ENCODE peak calls at places on chromosomes 7 and 10, in ten cellular contexts. One of them, this sample, is unnamed.

GRCh38 chr7:114818501-114818900 is 103.4 kb upstream of the MDFIC start:
- DNase-seq in activated CD4-positive, alpha-beta T cell treated with anti-CD3 and anti-CD28 coated beads for 48 hours: peak
- DNase-seq in keratinocyte: peak
- DNase-seq in stimulated activated CD4-positive, alpha-beta T cell treated with anti-CD3 and anti-CD28 coated beads, Interleukin-1b, Interleukin-23, amount 100 ng/mL, for 1 hour: no peak
- DNase-seq in NCI-H146: no peak
- DNase-seq in NAMALWA: no peak
- DNase-seq in tibial artery: no peak
- DNase-seq in MCF 10A: peak
- DNase-seq in fibroblast of villous mesenchyme: peak
- DNase-seq in AG08395: peak
- DNase-seq in this sample: no peak

GRCh38 chr7:12596225-12596790 is 25.8 kb downstream of the SCIN start:
- DNase-seq in activated CD4-positive, alpha-beta T cell treated with anti-CD3 and anti-CD28 coated beads for 48 hours: no peak
- DNase-seq in keratinocyte: no peak
- DNase-seq in stimulated activated CD4-positive, alpha-beta T cell treated with anti-CD3 and anti-CD28 coated beads, Interleukin-1b, Interleukin-23, amount 100 ng/mL, for 1 hour: no peak
- DNase-seq in NCI-H146: no peak
- DNase-seq in NAMALWA: no peak
- DNase-seq in tibial artery: no peak
- DNase-seq in MCF 10A: no peak
- DNase-seq in fibroblast of villous mesenchyme: no peak
- DNase-seq in AG08395: no peak
- DNase-seq in this sample: no peak

GRCh38 chr10:27626821-27627359 is 118.7 kb downstream of the MKX start:
- DNase-seq in activated CD4-positive, alpha-beta T cell treated with anti-CD3 and anti-CD28 coated beads for 48 hours: no peak
- DNase-seq in keratinocyte: no peak
- DNase-seq in stimulated activated CD4-positive, alpha-beta T cell treated with anti-CD3 and anti-CD28 coated beads, Interleukin-1b, Interleukin-23, amount 100 ng/mL, for 1 hour: no peak
- DNase-seq in NCI-H146: no peak
- DNase-seq in NAMALWA: no peak
- DNase-seq in tibial artery: no peak
- DNase-seq in MCF 10A: no peak
- DNase-seq in fibroblast of villous mesenchyme: no peak
- DNase-seq in AG08395: no peak
- DNase-seq in this sample: no peak

GRCh38 chr7:76303829-76304505 is 1.5 kb downstream of the HSPB1 start:
- DNase-seq in activated CD4-positive, alpha-beta T cell treated with anti-CD3 and anti-CD28 coated beads for 48 hours: peak
- DNase-seq in keratinocyte: no peak
- DNase-seq in stimulated activated CD4-positive, alpha-beta T cell treated with anti-CD3 and anti-CD28 coated beads, Interleukin-1b, Interleukin-23, amount 100 ng/mL, for 1 hour: no peak
- DNase-seq in NCI-H146: peak
- DNase-seq in NAMALWA: no peak
- DNase-seq in tibial artery: no peak
- DNase-seq in MCF 10A: peak
- DNase-seq in fibroblast of villous mesenchyme: peak
- DNase-seq in AG08395: no peak
- DNase-seq in this sample: no peak

GRCh38 chr10:43194266-43194665 is 56.0 kb downstream of the CSGALNACT2 start:
- DNase-seq in activated CD4-positive, alpha-beta T cell treated with anti-CD3 and anti-CD28 coated beads for 48 hours: no peak
- DNase-seq in keratinocyte: no peak
- DNase-seq in stimulated activated CD4-positive, alpha-beta T cell treated with anti-CD3 and anti-CD28 coated beads, Interleukin-1b, Interleukin-23, amount 100 ng/mL, for 1 hour: no peak
- DNase-seq in NCI-H146: no peak
- DNase-seq in NAMALWA: no peak
- DNase-seq in tibial artery: peak
- DNase-seq in MCF 10A: no peak
- DNase-seq in fibroblast of villous mesenchyme: no peak
- DNase-seq in AG08395: no peak
- DNase-seq in this sample: no peak

GRCh38 chr7:128042027-128042426 is 10.8 kb upstream of the LRRC4 start:
- DNase-seq in activated CD4-positive, alpha-beta T cell treated with anti-CD3 and anti-CD28 coated beads for 48 hours: no peak
- DNase-seq in keratinocyte: no peak
- DNase-seq in stimulated activated CD4-positive, alpha-beta T cell treated with anti-CD3 and anti-CD28 coated beads, Interleukin-1b, Interleukin-23, amount 100 ng/mL, for 1 hour: no peak
- DNase-seq in NCI-H146: no peak
- DNase-seq in NAMALWA: no peak
- DNase-seq in tibial artery: no peak
- DNase-seq in MCF 10A: no peak
- DNase-seq in fibroblast of villous mesenchyme: no peak
- DNase-seq in AG08395: no peak
- DNase-seq in this sample: no peak

GRCh38 chr10:73493781-73494180 is 2.0 kb downstream of the PPP3CB start:
- DNase-seq in activated CD4-positive, alpha-beta T cell treated with anti-CD3 and anti-CD28 coated beads for 48 hours: no peak
- DNase-seq in keratinocyte: no peak
- DNase-seq in stimulated activated CD4-positive, alpha-beta T cell treated with anti-CD3 and anti-CD28 coated beads, Interleukin-1b, Interleukin-23, amount 100 ng/mL, for 1 hour: no peak
- DNase-seq in NCI-H146: no peak
- DNase-seq in NAMALWA: no peak
- DNase-seq in tibial artery: no peak
- DNase-seq in MCF 10A: peak
- DNase-seq in fibroblast of villous mesenchyme: peak
- DNase-seq in AG08395: peak
- DNase-seq in this sample: no peak

GRCh38 chr10:121450247-121450646 is 148.0 kb downstream of the FGFR2 start:
- DNase-seq in activated CD4-positive, alpha-beta T cell treated with anti-CD3 and anti-CD28 coated beads for 48 hours: no peak
- DNase-seq in keratinocyte: no peak
- DNase-seq in stimulated activated CD4-positive, alpha-beta T cell treated with anti-CD3 and anti-CD28 coated beads, Interleukin-1b, Interleukin-23, amount 100 ng/mL, for 1 hour: no peak
- DNase-seq in NCI-H146: peak
- DNase-seq in NAMALWA: no peak
- DNase-seq in tibial artery: peak
- DNase-seq in MCF 10A: no peak
- DNase-seq in fibroblast of villous mesenchyme: no peak
- DNase-seq in AG08395: no peak
- DNase-seq in this sample: no peak

GRCh38 chr10:121406823-121407545 is 191.3 kb downstream of the FGFR2 start:
- DNase-seq in activated CD4-positive, alpha-beta T cell treated with anti-CD3 and anti-CD28 coated beads for 48 hours: no peak
- DNase-seq in keratinocyte: no peak
- DNase-seq in stimulated activated CD4-positive, alpha-beta T cell treated with anti-CD3 and anti-CD28 coated beads, Interleukin-1b, Interleukin-23, amount 100 ng/mL, for 1 hour: no peak
- DNase-seq in NCI-H146: no peak
- DNase-seq in NAMALWA: no peak
- DNase-seq in tibial artery: peak
- DNase-seq in MCF 10A: peak
- DNase-seq in fibroblast of villous mesenchyme: no peak
- DNase-seq in AG08395: no peak
- DNase-seq in this sample: no peak

GRCh38 chr7:23373151-23374004 is 74.2 kb downstream of the MALSU1 start:
- DNase-seq in activated CD4-positive, alpha-beta T cell treated with anti-CD3 and anti-CD28 coated beads for 48 hours: peak
- DNase-seq in keratinocyte: no peak
- DNase-seq in stimulated activated CD4-positive, alpha-beta T cell treated with anti-CD3 and anti-CD28 coated beads, Interleukin-1b, Interleukin-23, amount 100 ng/mL, for 1 hour: peak
- DNase-seq in NCI-H146: peak
- DNase-seq in NAMALWA: peak
- DNase-seq in tibial artery: no peak
- DNase-seq in MCF 10A: no peak
- DNase-seq in fibroblast of villous mesenchyme: no peak
- DNase-seq in AG08395: no peak
- DNase-seq in this sample: no peak

GRCh38 chr10:133127291-133128125 is 32.5 kb upstream of the KNDC1 start:
- DNase-seq in activated CD4-positive, alpha-beta T cell treated with anti-CD3 and anti-CD28 coated beads for 48 hours: peak
- DNase-seq in keratinocyte: no peak
- DNase-seq in stimulated activated CD4-positive, alpha-beta T cell treated with anti-CD3 and anti-CD28 coated beads, Interleukin-1b, Interleukin-23, amount 100 ng/mL, for 1 hour: no peak
- DNase-seq in NCI-H146: no peak
- DNase-seq in NAMALWA: peak
- DNase-seq in tibial artery: peak
- DNase-seq in MCF 10A: no peak
- DNase-seq in fibroblast of villous mesenchyme: no peak
- DNase-seq in AG08395: no peak
- DNase-seq in this sample: no peak

GRCh38 chr7:5302577-5302976 is 19.8 kb downstream of the SLC29A4 start:
- DNase-seq in activated CD4-positive, alpha-beta T cell treated with anti-CD3 and anti-CD28 coated beads for 48 hours: no peak
- DNase-seq in keratinocyte: no peak
- DNase-seq in stimulated activated CD4-positive, alpha-beta T cell treated with anti-CD3 and anti-CD28 coated beads, Interleukin-1b, Interleukin-23, amount 100 ng/mL, for 1 hour: no peak
- DNase-seq in NCI-H146: no peak
- DNase-seq in NAMALWA: no peak
- DNase-seq in tibial artery: no peak
- DNase-seq in MCF 10A: no peak
- DNase-seq in fibroblast of villous mesenchyme: no peak
- DNase-seq in AG08395: no peak
- DNase-seq in this sample: no peak

GRCh38 chr10:88949912-88950664 is 2.5 kb downstream of the ACTA2 start:
- DNase-seq in activated CD4-positive, alpha-beta T cell treated with anti-CD3 and anti-CD28 coated beads for 48 hours: no peak
- DNase-seq in keratinocyte: no peak
- DNase-seq in stimulated activated CD4-positive, alpha-beta T cell treated with anti-CD3 and anti-CD28 coated beads, Interleukin-1b, Interleukin-23, amount 100 ng/mL, for 1 hour: no peak
- DNase-seq in NCI-H146: no peak
- DNase-seq in NAMALWA: no peak
- DNase-seq in tibial artery: no peak
- DNase-seq in MCF 10A: no peak
- DNase-seq in fibroblast of villous mesenchyme: no peak
- DNase-seq in AG08395: no peak
- DNase-seq in this sample: peak

GRCh38 chr10:58715056-58715455 is 202.4 kb downstream of the BICC1 start:
- DNase-seq in activated CD4-positive, alpha-beta T cell treated with anti-CD3 and anti-CD28 coated beads for 48 hours: no peak
- DNase-seq in keratinocyte: no peak
- DNase-seq in stimulated activated CD4-positive, alpha-beta T cell treated with anti-CD3 and anti-CD28 coated beads, Interleukin-1b, Interleukin-23, amount 100 ng/mL, for 1 hour: no peak
- DNase-seq in NCI-H146: no peak
- DNase-seq in NAMALWA: no peak
- DNase-seq in tibial artery: no peak
- DNase-seq in MCF 10A: no peak
- DNase-seq in fibroblast of villous mesenchyme: no peak
- DNase-seq in AG08395: no peak
- DNase-seq in this sample: no peak

GRCh38 chr7:73799282-73800141 is 29.4 kb upstream of the CLDN3 start:
- DNase-seq in activated CD4-positive, alpha-beta T cell treated with anti-CD3 and anti-CD28 coated beads for 48 hours: no peak
- DNase-seq in keratinocyte: no peak
- DNase-seq in stimulated activated CD4-positive, alpha-beta T cell treated with anti-CD3 and anti-CD28 coated beads, Interleukin-1b, Interleukin-23, amount 100 ng/mL, for 1 hour: no peak
- DNase-seq in NCI-H146: no peak
- DNase-seq in NAMALWA: no peak
- DNase-seq in tibial artery: peak
- DNase-seq in MCF 10A: peak
- DNase-seq in fibroblast of villous mesenchyme: no peak
- DNase-seq in AG08395: no peak
- DNase-seq in this sample: no peak